ENCODE peak calls at places on chromosome 19, in ten cellular contexts. One of them, this sample, is unnamed.

GRCh38 chr19:32287086-32287485 is 58.3 kb upstream of the ZNF507 start:
- DNase-seq in activated T-helper 1 cell treated with Interleukin-2 at 50 U/mL for 16 hours: no peak
- DNase-seq in amniotic stem cell: no peak
- DNase-seq in HT1080: no peak
- DNase-seq in fibroblast of lung: no peak
- DNase-seq in GM12891: no peak
- DNase-seq in choroid plexus epithelial cell: no peak
- DNase-seq in Peyer's patch: no peak
- DNase-seq in NCI-H1417: no peak
- DNase-seq in Panc1: no peak
- DNase-seq in this sample: no peak

GRCh38 chr19:821976-822773 is 420 bp upstream of the PLPPR3 start:
- DNase-seq in activated T-helper 1 cell treated with Interleukin-2 at 50 U/mL for 16 hours: no peak
- DNase-seq in amniotic stem cell: no peak
- DNase-seq in HT1080: no peak
- DNase-seq in fibroblast of lung: no peak
- DNase-seq in GM12891: no peak
- DNase-seq in choroid plexus epithelial cell: no peak
- DNase-seq in Peyer's patch: no peak
- DNase-seq in NCI-H1417: peak
- DNase-seq in Panc1: no peak
- DNase-seq in this sample: no peak

GRCh38 chr19:17136026-17136425 is 60.4 kb downstream of the MYO9B start:
- DNase-seq in activated T-helper 1 cell treated with Interleukin-2 at 50 U/mL for 16 hours: no peak
- DNase-seq in amniotic stem cell: no peak
- DNase-seq in HT1080: no peak
- DNase-seq in fibroblast of lung: peak
- DNase-seq in GM12891: no peak
- DNase-seq in choroid plexus epithelial cell: no peak
- DNase-seq in Peyer's patch: no peak
- DNase-seq in NCI-H1417: no peak
- DNase-seq in Panc1: no peak
- DNase-seq in this sample: no peak

GRCh38 chr19:52492991-52493470 is 34.4 kb upstream of the ZNF808 start:
- DNase-seq in activated T-helper 1 cell treated with Interleukin-2 at 50 U/mL for 16 hours: no peak
- DNase-seq in amniotic stem cell: no peak
- DNase-seq in HT1080: no peak
- DNase-seq in fibroblast of lung: no peak
- DNase-seq in GM12891: no peak
- DNase-seq in choroid plexus epithelial cell: no peak
- DNase-seq in Peyer's patch: no peak
- DNase-seq in NCI-H1417: no peak
- DNase-seq in Panc1: no peak
- DNase-seq in this sample: no peak

GRCh38 chr19:48333467-48334384 is 8.4 kb downstream of the EMP3 start:
- DNase-seq in activated T-helper 1 cell treated with Interleukin-2 at 50 U/mL for 16 hours: peak
- DNase-seq in amniotic stem cell: peak
- DNase-seq in HT1080: no peak
- DNase-seq in fibroblast of lung: peak
- DNase-seq in GM12891: peak
- DNase-seq in choroid plexus epithelial cell: peak
- DNase-seq in Peyer's patch: peak
- DNase-seq in NCI-H1417: peak
- DNase-seq in Panc1: no peak
- DNase-seq in this sample: peak

GRCh38 chr19:18795540-18795939 is 4.4 kb upstream of the COMP start:
- DNase-seq in activated T-helper 1 cell treated with Interleukin-2 at 50 U/mL for 16 hours: no peak
- DNase-seq in amniotic stem cell: no peak
- DNase-seq in HT1080: no peak
- DNase-seq in fibroblast of lung: peak
- DNase-seq in GM12891: no peak
- DNase-seq in choroid plexus epithelial cell: no peak
- DNase-seq in Peyer's patch: no peak
- DNase-seq in NCI-H1417: no peak
- DNase-seq in Panc1: no peak
- DNase-seq in this sample: no peak

GRCh38 chr19:51712461-51713081 is 11.2 kb downstream of the HAS1 start:
- DNase-seq in activated T-helper 1 cell treated with Interleukin-2 at 50 U/mL for 16 hours: no peak
- DNase-seq in amniotic stem cell: no peak
- DNase-seq in HT1080: peak
- DNase-seq in fibroblast of lung: peak
- DNase-seq in GM12891: no peak
- DNase-seq in choroid plexus epithelial cell: peak
- DNase-seq in Peyer's patch: no peak
- DNase-seq in NCI-H1417: peak
- DNase-seq in Panc1: no peak
- DNase-seq in this sample: no peak

GRCh38 chr19:56476671-56477428 is at the start of gene ZNF667:
- DNase-seq in activated T-helper 1 cell treated with Interleukin-2 at 50 U/mL for 16 hours: no peak
- DNase-seq in amniotic stem cell: peak
- DNase-seq in HT1080: no peak
- DNase-seq in fibroblast of lung: peak
- DNase-seq in GM12891: no peak
- DNase-seq in choroid plexus epithelial cell: peak
- DNase-seq in Peyer's patch: no peak
- DNase-seq in NCI-H1417: peak
- DNase-seq in Panc1: no peak
- DNase-seq in this sample: no peak

GRCh38 chr19:34633806-34634205 is 43.2 kb downstream of the SCGB2B2 start:
- DNase-seq in activated T-helper 1 cell treated with Interleukin-2 at 50 U/mL for 16 hours: no peak
- DNase-seq in amniotic stem cell: no peak
- DNase-seq in HT1080: no peak
- DNase-seq in fibroblast of lung: no peak
- DNase-seq in GM12891: no peak
- DNase-seq in choroid plexus epithelial cell: no peak
- DNase-seq in Peyer's patch: no peak
- DNase-seq in NCI-H1417: no peak
- DNase-seq in Panc1: no peak
- DNase-seq in this sample: no peak

GRCh38 chr19:40465025-40465780 is at the start of gene BLVRB:
- DNase-seq in activated T-helper 1 cell treated with Interleukin-2 at 50 U/mL for 16 hours: no peak
- DNase-seq in amniotic stem cell: no peak
- DNase-seq in HT1080: peak
- DNase-seq in fibroblast of lung: peak
- DNase-seq in GM12891: no peak
- DNase-seq in choroid plexus epithelial cell: peak
- DNase-seq in Peyer's patch: no peak
- DNase-seq in NCI-H1417: no peak
- DNase-seq in Panc1: no peak
- DNase-seq in this sample: no peak